ENCODE peak calls at places on chromosomes 13 and 19, in nine cellular contexts. F, U, I, R, B, H, A, Y and K are unnamed samples. For H3K4me1, the result is how much of the 10 kb centered on the place peaks cover.

GRCh38 chr19:13027031-13027430 is 31.8 kb downstream of the NFIX start:
- DNase-seq in F (no peak), Y (peak), H (no peak), U (no peak), R (no peak), I (no peak), B (no peak), A (no peak), K (no peak)

GRCh38 chr19:1068111-1069001 is 1.4 kb downstream of the ARHGAP45 start:
- DNase-seq in A (peak), U (peak), B (no peak), H (no peak), F (peak), I (no peak), Y (peak), R (no peak), K (peak)

GRCh38 chr13:112765734-112766133 is 75.9 kb downstream of the ATP11A start:
- DNase-seq in R (peak), F (no peak), U (no peak), A (no peak), B (no peak), I (no peak), H (no peak), Y (no peak), K (no peak)

GRCh38 chr13:52459668-52460067 is 4.4 kb downstream of the CKAP2 start:
- DNase-seq in F (no peak), Y (no peak), A (no peak), I (no peak), H (no peak), B (no peak), R (no peak), U (no peak), K (no peak)

GRCh38 chr19:11125994-11126685 is 29.4 kb downstream of the SPC24 start:
- DNase-seq in R (peak), I (peak), F (peak), A (peak), B (peak), H (peak), U (peak), Y (peak), K (peak)

GRCh38 chr13:92677571-92677970 is 549.0 kb upstream of the GPC6 start:
- DNase-seq in F (no peak), U (no peak), R (peak), I (no peak), B (no peak), A (no peak), H (no peak), Y (peak), K (no peak)

GRCh38 chr13:26727633-26728032 is 33.0 kb downstream of the GPR12 start:
- DNase-seq in F (no peak), I (no peak), U (no peak), R (no peak), B (no peak), A (no peak), Y (no peak), H (no peak), K (no peak)

GRCh38 chr13:47241446-47241845 is 344.6 kb upstream of the HTR2A start:
- DNase-seq in U (no peak), I (no peak), B (no peak), F (no peak), R (no peak), H (no peak), Y (no peak), A (no peak), K (no peak)

GRCh38 chr19:7869910-7870511 is 4.2 kb downstream of the PRR36 start:
- DNase-seq in B (no peak), H (peak), R (peak), I (no peak), A (peak), F (no peak), Y (peak), U (no peak), K (peak)

GRCh38 chr19:17037966-17038500 is 11.4 kb upstream of the CPAMD8 start:
- DNase-seq in F (no peak), A (no peak), H (no peak), Y (no peak), B (no peak), U (no peak), R (no peak), I (no peak), K (no peak)

GRCh38 chr13:76326343-76326742 is 559.9 kb downstream of the KCTD12 start:
- DNase-seq in U (no peak), H (no peak), A (no peak), I (no peak), B (no peak), R (no peak), Y (no peak), F (no peak), K (no peak)

GRCh38 chr13:99327133-99327532 is 19.9 kb upstream of the GPR183 start:
- DNase-seq in F (no peak), I (no peak), A (no peak), Y (no peak), B (no peak), U (no peak), R (no peak), H (no peak), K (no peak)

GRCh38 chr13:110201114-110201513 is 105.8 kb downstream of the COL4A1 start:
- DNase-seq in U (no peak), R (no peak), A (no peak), F (no peak), B (no peak), H (no peak), I (no peak), Y (no peak), K (no peak)

GRCh38 chr19:53594811-53595509 is 36.8 kb upstream of the DPRX start:
- DNase-seq in F (no peak), Y (no peak), I (no peak), B (no peak), R (peak), A (no peak), H (no peak), U (no peak), K (no peak)

GRCh38 chr19:34263745-34264237 is 9.4 kb downstream of the GARRE1 start:
- DNase-seq in F (no peak), I (no peak), R (no peak), U (no peak), Y (no peak), A (no peak), B (no peak), H (no peak), K (no peak)

GRCh38 chr19:42657551-42657950 is 62.8 kb upstream of the CEACAM8 start:
- DNase-seq in Y (no peak), R (no peak), F (no peak), A (no peak), H (no peak), I (no peak), U (no peak), B (no peak), K (no peak)

GRCh38 chr19:39506944-39507714 is 7.8 kb upstream of the SELENOV start:
- DNase-seq in B (no peak), A (peak), U (no peak), I (no peak), H (no peak), F (peak), R (peak), Y (peak), K (peak)

GRCh38 chr13:104450006-104450405 is 1383.8 kb upstream of the SLC10A2 start:
- DNase-seq in A (no peak), I (no peak), R (no peak), Y (no peak), U (no peak), H (no peak), F (no peak), B (no peak), K (no peak)

GRCh38 chr13:59345316-59345715 is 818.4 kb downstream of the DIAPH3 start:
- DNase-seq in A (no peak), B (no peak), H (no peak), U (peak), Y (peak), I (no peak), F (no peak), R (no peak), K (no peak)

GRCh38 chr13:46662690-46663089 is 109.7 kb downstream of the LRCH1 start:
- DNase-seq in A (no peak), Y (no peak), B (no peak), H (no peak), F (no peak), R (no peak), U (no peak), I (no peak), K (no peak)

GRCh38 chr13:53946500-53946899 is 917.9 kb downstream of the OLFM4 start:
- DNase-seq in H (no peak), Y (no peak), I (no peak), U (no peak), B (no peak), R (no peak), F (no peak), A (no peak), K (no peak)

GRCh38 chr13:42970824-42971669 is 21.0 kb downstream of the EPSTI1 start:
- DNase-seq in H (peak), R (peak), I (no peak), A (peak), F (no peak), U (no peak), Y (no peak), B (no peak), K (peak)

GRCh38 chr19:29492761-29493160 is 33.0 kb upstream of the VSTM2B start:
- DNase-seq in I (no peak), F (no peak), H (no peak), U (no peak), A (no peak), B (no peak), R (no peak), Y (no peak), K (no peak)

GRCh38 chr13:86581711-86582110 is 782.5 kb upstream of the SLITRK6 start:
- DNase-seq in Y (no peak), U (no peak), B (no peak), H (no peak), R (no peak), A (no peak), F (no peak), I (no peak), K (no peak)

GRCh38 chr19:33902395-33902794 is 105.7 kb downstream of the KCTD15 start:
- DNase-seq in H (no peak), Y (no peak), U (no peak), F (no peak), I (no peak), R (no peak), B (no peak), A (no peak), K (no peak)

GRCh38 chr13:42594577-42595571 is 20.9 kb downstream of the TNFSF11 start:
- DNase-seq in U (no peak), B (no peak), F (peak), H (peak), R (peak), I (no peak), A (peak), Y (no peak), K (peak)

GRCh38 chr19:8517551-8518442 is 3.8 kb upstream of the ZNF414 start:
- DNase-seq in F (peak), B (no peak), H (no peak), U (no peak), I (no peak), Y (no peak), A (peak), R (no peak), K (peak)

GRCh38 chr19:14782978-14783545 is 4.7 kb upstream of the ADGRE2 start:
- DNase-seq in U (no peak), B (peak), F (no peak), H (no peak), Y (no peak), A (no peak), I (peak), R (no peak), K (no peak)

GRCh38 chr13:63864171-63864902 is 2448.7 kb upstream of the PCDH20 start:
- DNase-seq in F (no peak), U (no peak), I (no peak), B (no peak), A (no peak), R (no peak), H (no peak), Y (no peak), K (no peak)

GRCh38 chr13:29746167-29746677 is 104.2 kb downstream of the UBL3 start:
- DNase-seq in I (no peak), H (no peak), U (no peak), A (no peak), R (no peak), F (no peak), Y (no peak), B (no peak), K (no peak)

GRCh38 chr19:41324231-41324702 is 14.3 kb downstream of the CCDC97 start:
- DNase-seq in R (no peak), Y (peak), B (no peak), H (no peak), F (no peak), I (no peak), U (no peak), A (no peak), K (no peak)

GRCh38 chr13:69571606-69572323 is 535.9 kb upstream of the ATXN8OS start:
- DNase-seq in U (no peak), I (no peak), Y (no peak), B (no peak), H (no peak), R (no peak), A (no peak), F (no peak), K (no peak)

GRCh38 chr19:15315101-15315500 is 17.2 kb downstream of the BRD4 start:
- DNase-seq in H (no peak), U (no peak), B (no peak), I (peak), A (no peak), Y (no peak), F (no peak), R (no peak), K (no peak)

GRCh38 chr19:15120135-15121026 is 13.2 kb downstream of the SYDE1 start:
- DNase-seq in F (no peak), H (no peak), I (no peak), B (no peak), R (no peak), Y (no peak), A (no peak), U (no peak), K (no peak)

GRCh38 chr13:107427531-107427930 is 787.8 kb downstream of the LIG4 start:
- DNase-seq in Y (no peak), R (no peak), F (no peak), I (no peak), B (no peak), U (no peak), H (no peak), A (no peak), K (no peak)

DNA sequence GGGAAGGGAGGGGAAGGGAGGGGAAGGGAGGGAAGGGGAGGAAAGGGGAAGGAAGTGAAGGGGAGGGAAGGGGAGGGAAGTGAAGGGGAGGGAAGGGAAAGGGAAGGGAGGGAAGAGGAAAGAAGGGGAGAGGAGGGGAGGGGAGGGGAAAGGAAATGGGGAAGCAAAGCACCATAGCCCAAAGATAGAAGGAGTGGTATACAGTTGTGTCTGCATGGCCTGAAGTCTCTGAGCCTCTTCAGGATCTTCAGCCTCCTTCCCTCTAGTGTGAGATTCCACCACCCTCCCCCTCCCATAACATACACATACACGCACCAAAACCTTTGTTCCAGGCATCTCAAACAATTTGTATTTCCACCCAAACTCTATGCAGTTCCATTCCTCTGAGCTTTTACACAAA is 96.2 kb upstream of the SERP2 start:
- DNase-seq in R (no peak), Y (no peak), A (no peak), U (no peak), B (no peak), I (no peak), H (no peak), F (no peak), K (no peak)
- H3K4me1 ChIP-seq in R (under half), Y (under half), A (half or more), U (under half), B (under half), I (under half), H (under half), F (under half), K (under half)

GRCh38 chr13:33435207-33435606 is 149.7 kb upstream of the STARD13 start:
- DNase-seq in I (no peak), A (no peak), Y (no peak), F (no peak), B (no peak), R (no peak), U (no peak), H (no peak), K (no peak)

GRCh38 chr13:33434676-33435075 is 149.1 kb upstream of the STARD13 start:
- DNase-seq in H (no peak), A (no peak), Y (no peak), B (no peak), I (no peak), R (no peak), U (no peak), F (no peak), K (no peak)

DNA sequence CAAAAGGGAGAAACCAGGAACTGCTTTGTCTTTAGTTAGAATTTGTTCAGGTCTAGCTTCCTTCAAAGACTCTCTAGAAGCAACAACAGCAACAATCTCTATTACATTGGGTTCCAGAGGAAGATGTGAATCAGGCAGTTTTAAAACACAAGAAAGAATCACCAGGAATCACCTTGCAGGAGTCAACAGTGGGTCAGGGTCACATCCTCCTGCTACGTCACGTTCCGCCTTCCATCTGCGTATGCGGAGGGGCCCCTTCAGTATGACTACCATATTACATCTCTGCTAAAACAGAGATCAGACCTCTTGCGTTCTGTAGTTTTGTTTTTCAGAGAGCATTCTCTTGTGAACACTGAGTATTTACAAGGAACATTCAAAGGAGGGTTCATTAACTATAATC is 147.8 kb upstream of the STARD13 start:
- DNase-seq in U (no peak), Y (no peak), B (no peak), R (no peak), A (no peak), F (no peak), I (no peak), H (no peak), K (no peak)
- H3K4me3 ChIP-seq in U (no peak), Y (no peak), B (no peak), R (no peak), A (no peak), F (no peak), I (no peak), H (no peak), K (no peak)

GRCh38 chr19:4585556-4585955 is 26.1 kb upstream of the SEMA6B start:
- DNase-seq in I (no peak), Y (peak), F (no peak), R (no peak), A (no peak), U (no peak), H (no peak), B (no peak), K (no peak)

GRCh38 chr19:4582980-4583842 is 23.7 kb upstream of the SEMA6B start:
- DNase-seq in U (no peak), R (no peak), F (no peak), I (no peak), Y (peak), A (no peak), H (no peak), B (no peak), K (no peak)

GRCh38 chr19:4582112-4582553 is 22.6 kb upstream of the SEMA6B start:
- DNase-seq in H (no peak), R (no peak), F (no peak), B (no peak), U (no peak), A (no peak), Y (no peak), I (no peak), K (no peak)

GRCh38 chr19:4584670-4585460 is 25.4 kb upstream of the SEMA6B start:
- DNase-seq in H (no peak), U (no peak), R (peak), I (no peak), Y (peak), F (no peak), B (no peak), A (no peak), K (no peak)

DNA sequence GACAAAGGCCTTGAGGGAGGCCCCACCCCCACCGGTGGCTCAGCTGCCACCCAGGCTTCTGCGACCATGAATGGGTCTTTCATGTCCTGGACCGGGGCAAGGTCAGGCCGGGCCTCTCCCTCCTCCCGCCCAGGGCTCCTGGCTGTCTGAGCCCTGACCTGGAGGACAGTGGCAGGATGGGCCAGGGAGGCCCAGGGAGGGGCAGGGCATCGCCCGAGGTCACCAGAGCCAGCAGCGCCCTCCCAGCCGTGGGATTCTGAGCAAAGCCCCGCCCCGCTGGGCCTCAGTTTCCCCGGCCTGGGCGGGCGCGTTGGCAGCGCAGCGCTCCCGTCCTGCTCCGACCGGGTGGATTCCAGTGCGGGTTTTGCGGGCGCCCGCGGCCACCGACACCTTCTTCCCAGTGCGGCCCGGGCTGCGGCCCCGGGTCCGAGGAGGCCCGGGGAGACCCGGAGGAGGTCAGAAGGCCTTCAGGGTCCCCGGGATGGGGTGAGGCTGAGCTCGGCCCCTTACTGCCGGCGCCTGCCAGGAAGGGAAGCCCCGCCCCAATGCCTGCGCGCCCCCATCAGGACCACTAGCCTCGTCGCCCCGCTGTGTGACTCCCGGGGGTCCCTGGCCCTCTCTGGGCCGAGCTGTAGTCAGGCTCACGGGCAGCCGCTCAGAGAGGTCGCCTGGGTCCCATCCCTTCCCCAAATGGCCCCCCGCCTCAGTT is 24.6 kb upstream of the SEMA6B start:
- DNase-seq in U (no peak), H (no peak), I (no peak), B (no peak), A (peak), R (peak), Y (peak), F (no peak), K (no peak)
- H3K27ac ChIP-seq in U (no peak), H (no peak), I (no peak), B (no peak), A (no peak), R (no peak), Y (no peak), F (no peak), K (no peak)

GRCh38 chr13:50248537-50249521 is 233.6 kb downstream of the KCNRG start:
- DNase-seq in U (no peak), R (no peak), B (no peak), A (peak), H (no peak), I (no peak), Y (no peak), F (no peak), K (no peak)
- H3K4me1 ChIP-seq in U (under half), R (under half), B (under half), A (under half), H (under half), I (under half), Y (under half), F (under half), K (under half)